ENCODE peak calls at places on chromosomes 16 and 17, in seven cellular contexts. T, D, R, X, C, H and B are unnamed samples.

GRCh38 chr16:5604770-5605169 is 507.2 kb upstream of the EEF2KMT start:
- DNase-seq in D (peak; percentile 63), C (no peak), X (no peak), T (no peak), R (no peak), H (no peak), B (no peak)

GRCh38 chr16:88478889-88479794 is 26.1 kb downstream of the ZFPM1 start:
- DNase-seq in C (peak; percentile 67), T (no peak), D (no peak), H (no peak), R (no peak), X (no peak), B (no peak)

GRCh38 chr17:57632294-57632693 is 112.8 kb downstream of the CCDC182 start:
- DNase-seq in X (no peak), H (no peak), R (no peak), T (no peak), C (no peak), D (no peak), B (no peak)

GRCh38 chr17:9432867-9433495 is 142.6 kb downstream of the STX8 start:
- DNase-seq in C (no peak), T (peak; percentile 33), X (no peak), D (no peak), R (no peak), H (no peak), B (no peak)

GRCh38 chr17:1222321-1222720 is 42.5 kb upstream of the ABR start:
- DNase-seq in T (no peak), X (no peak), C (no peak), H (no peak), D (no peak), R (no peak), B (no peak)

GRCh38 chr17:51636291-51636690 is 375.9 kb downstream of the UTP18 start:
- DNase-seq in X (no peak), D (no peak), H (no peak), C (no peak), T (no peak), R (no peak), B (no peak)

GRCh38 chr17:82449883-82450356 is 632 bp downstream of the CYBC1 start:
- DNase-seq in R (no peak), C (no peak), D (peak; percentile 33), T (no peak), X (no peak), H (no peak), B (no peak)

GRCh38 chr17:32243712-32244111 is 21.9 kb upstream of the RHBDL3 start:
- DNase-seq in D (peak; percentile 44), X (no peak), H (no peak), T (no peak), C (no peak), R (no peak), B (no peak)

GRCh38 chr16:57999971-58000705 is at the start of gene ZNF319:
- DNase-seq in X (peak; percentile 42), C (no peak), T (no peak), R (no peak), H (no peak), D (no peak), B (no peak)

GRCh38 chr17:81237591-81238489 is 1.0 kb downstream of the TEPSIN start:
- DNase-seq in X (no peak), T (no peak), D (no peak), R (no peak), H (no peak), C (no peak), B (no peak)

GRCh38 chr17:57940217-57940616 is 15.0 kb downstream of the CUEDC1 start:
- DNase-seq in D (no peak), C (no peak), H (peak; percentile 46), X (no peak), T (no peak), R (no peak), B (no peak)

GRCh38 chr17:68290955-68291835 is at the start of the genes ARSG and SLC16A6:
- DNase-seq in R (no peak), T (peak; percentile 48), D (peak; percentile 89), C (peak; percentile 64), X (peak; percentile 77), H (peak; percentile 71), B (peak; percentile 76)
- TF ChIP-seq POLR2A in R (no peak), T (peak; percentile 51), D (peak; percentile 39), C (no peak), X (no peak), H (no peak), B (no peak)

DNA sequence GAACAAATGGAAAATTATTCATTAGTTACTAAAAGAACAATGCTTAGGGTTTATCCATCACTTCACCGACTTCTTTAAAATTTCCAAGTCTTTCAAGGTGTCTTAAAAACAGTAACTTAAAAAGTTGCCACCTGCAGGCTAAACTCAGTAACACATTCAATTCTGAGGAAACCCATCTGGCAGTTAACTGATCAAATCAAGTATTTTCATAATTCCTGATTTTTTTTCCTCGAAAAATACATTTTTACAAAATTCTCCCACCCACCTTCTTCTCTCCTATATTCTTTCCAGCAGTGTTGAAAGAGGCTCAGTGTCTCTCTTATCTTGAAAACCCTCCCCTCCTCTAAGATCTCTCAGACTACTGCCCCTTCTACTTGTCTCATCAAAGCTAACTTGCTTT is 29.9 kb downstream of the PARN start:
- DNase-seq in H (no peak), C (no peak), X (no peak), R (no peak), T (peak; percentile 41), D (peak; percentile 14), B (no peak)
- TF ChIP-seq CTCF in H (peak; percentile 35), C (no peak), X (no peak), R (peak; percentile 38), T (peak; percentile 44), D (peak; percentile 22), B (peak; percentile 45)

DNA sequence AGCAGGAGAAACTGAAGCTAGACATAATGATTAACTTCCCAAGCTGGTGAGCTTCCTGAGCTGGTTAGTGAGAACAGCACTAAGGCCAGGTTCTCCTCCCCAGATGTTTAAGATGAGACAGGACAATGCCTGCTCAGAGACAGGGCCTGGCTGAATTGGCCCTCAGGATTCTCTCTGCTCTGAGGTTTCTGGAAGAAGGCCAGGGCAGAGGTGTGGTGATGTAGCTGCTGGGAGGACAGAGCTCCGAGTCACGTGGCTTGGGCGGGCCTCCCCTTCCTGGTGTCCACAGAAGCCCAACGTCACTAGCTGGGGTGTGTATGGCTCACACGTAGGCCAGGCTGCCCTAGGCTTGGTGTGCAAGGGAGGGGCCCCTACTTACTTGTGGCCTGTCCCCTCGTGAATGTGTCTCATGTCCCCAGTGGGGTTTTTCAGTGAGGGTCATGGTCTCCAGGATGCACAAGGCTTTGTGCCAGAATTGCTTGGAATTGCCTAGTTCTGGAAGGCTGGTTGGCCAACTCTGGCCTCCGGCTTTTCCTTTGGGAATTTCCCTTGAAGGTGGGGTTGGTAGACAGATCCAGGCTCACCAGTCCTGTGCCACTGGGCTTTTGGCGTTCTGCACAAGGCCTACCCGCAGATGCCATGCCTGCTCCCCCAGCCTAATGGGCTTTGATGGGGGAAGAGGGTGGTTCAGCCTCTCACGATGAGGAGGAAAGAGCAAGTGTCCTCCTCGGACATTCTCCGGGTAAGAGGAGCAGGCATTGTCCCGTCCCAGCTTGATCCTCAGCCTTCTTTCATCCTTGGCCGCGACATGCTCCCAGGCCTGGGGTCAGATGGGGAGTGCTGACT is 3.4 kb downstream of the NOD2 start:
- DNase-seq in C (peak; percentile 77), T (peak; percentile 26), X (peak; percentile 51), R (peak; percentile 91), H (peak; percentile 89), D (peak; percentile 51), B (peak; percentile 94)
- TF ChIP-seq POLR2A in C (no peak), T (no peak), X (no peak), R (no peak), H (no peak), D (no peak), B (peak; percentile 46)

DNA sequence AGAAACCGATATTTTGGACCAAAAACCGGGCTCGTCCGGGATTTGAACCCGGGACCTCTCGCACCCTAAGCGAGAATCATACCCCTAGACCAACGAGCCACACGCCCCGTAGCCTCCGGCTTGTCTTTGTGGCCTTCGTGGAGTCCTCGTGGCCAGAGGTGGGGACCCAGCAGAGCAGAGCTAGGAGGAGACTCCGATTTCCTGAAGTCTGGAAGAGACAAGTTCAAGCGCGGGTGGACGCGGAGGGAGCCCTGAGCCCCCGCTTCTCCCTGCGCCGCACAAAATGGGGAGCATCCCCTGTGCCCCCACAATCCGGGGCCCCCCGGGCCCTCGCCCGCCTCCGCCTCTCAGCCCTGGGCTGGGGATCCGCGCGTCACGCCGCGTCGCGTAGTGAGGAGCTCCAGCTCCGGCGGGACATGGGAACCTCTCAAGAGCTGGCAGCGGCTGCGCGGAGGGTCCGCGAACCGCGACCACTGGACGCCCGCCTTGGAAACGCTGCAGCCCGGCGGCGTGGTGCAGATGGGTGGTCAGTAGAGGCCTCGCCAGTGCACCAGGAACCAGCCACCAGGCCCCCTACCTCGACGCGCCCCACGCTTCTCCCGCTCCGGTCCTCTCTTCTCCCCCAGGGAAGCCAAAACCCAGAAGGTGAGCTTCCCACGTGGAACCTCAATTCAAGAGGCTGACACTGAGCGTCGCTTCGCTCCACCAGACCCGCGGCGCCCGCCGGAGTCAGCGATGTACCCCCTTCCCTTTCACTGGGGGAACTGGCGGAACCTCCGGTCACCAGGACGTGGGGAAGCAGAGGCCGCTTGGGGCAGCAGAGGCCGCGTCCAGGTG is 5.2 kb upstream of the OR1F1 start:
- DNase-seq in X (no peak), C (peak; percentile 37), H (no peak), T (peak; percentile 55), D (peak; percentile 52), R (no peak), B (no peak)
- TF ChIP-seq CTCF in X (no peak), C (no peak), H (no peak), T (peak; percentile 41), D (no peak), R (no peak), B (peak; percentile 28)

GRCh38 chr17:35708951-35709350 is 22.5 kb upstream of the RASL10B start:
- DNase-seq in D (no peak), X (no peak), R (no peak), T (no peak), H (no peak), C (no peak), B (no peak)
- TF ChIP-seq POLR2A in D (no peak), X (no peak), R (no peak), T (no peak), H (no peak), C (no peak), B (no peak)

GRCh38 chr16:75062944-75063444 is 53.6 kb downstream of the LDHD start:
- DNase-seq in T (no peak), X (no peak), D (peak; percentile 53), H (no peak), R (no peak), C (no peak), B (no peak)
- TF ChIP-seq CTCF in T (no peak), X (no peak), D (peak; percentile 32), H (no peak), R (no peak), C (no peak), B (no peak)

GRCh38 chr16:30372037-30372712 is 1.9 kb upstream of the TBC1D10B start:
- DNase-seq in H (no peak), R (no peak), D (no peak), T (no peak), C (no peak), X (peak; percentile 31), B (no peak)

GRCh38 chr16:30369091-30369937 is 980 bp downstream of the TBC1D10B start:
- DNase-seq in R (peak; percentile 75), D (peak; percentile 38), X (peak; percentile 59), C (no peak), H (peak; percentile 63), T (no peak), B (no peak)

GRCh38 chr16:30369938-30370443 is 303 bp downstream of the TBC1D10B start:
- DNase-seq in H (no peak), T (no peak), D (no peak), R (no peak), X (no peak), C (no peak), B (no peak)

GRCh38 chr16:30371248-30371816 is 1.0 kb upstream of the TBC1D10B start:
- DNase-seq in R (no peak), T (no peak), D (no peak), C (no peak), X (no peak), H (no peak), B (no peak)

GRCh38 chr16:30370444-30371247 is at the start of gene TBC1D10B:
- DNase-seq in D (peak; percentile 100), T (peak; percentile 100), R (peak; percentile 100), X (peak; percentile 97), H (peak; percentile 100), C (peak; percentile 98), B (peak; percentile 97)
- TF ChIP-seq POLR2A in D (peak; percentile 24), T (no peak), R (no peak), X (no peak), H (peak; percentile 74), C (no peak), B (peak; percentile 81)